ENCODE peak calls at places on chromosomes 1 and 21, in seven cellular contexts. H is mesenchymal stem cell, K is colonic mucosa, Q is A673, R is T1000, T is A549, A is amygdala. D is an unnamed sample.
A peak's percentile ranks its signal among the peaks of the same experiment; 100 is the strongest.

GRCh38 chr1:94069649-94070285 is 51.2 kb downstream of the ABCA4 start:
- DNase-seq in H (peak; percentile 74), K (no peak), Q (peak; percentile 80), R (peak; percentile 42), T (no peak), A (no peak), D (no peak)

GRCh38 chr1:38018864-38019343 is 6.4 kb downstream of the UTP11 start:
- DNase-seq in H (peak; percentile 61), K (no peak), Q (peak; percentile 70), R (no peak), T (no peak), A (no peak), D (no peak)

GRCh38 chr1:158939180-158939579 is 7.8 kb downstream of the PYHIN1 start:
- DNase-seq in H (no peak), K (no peak), Q (no peak), R (no peak), T (no peak), A (no peak), D (no peak)

GRCh38 chr1:172268237-172268636 is 152.2 kb upstream of the C1orf105 start:
- DNase-seq in H (no peak), K (no peak), Q (no peak), R (no peak), T (no peak), A (no peak), D (no peak)

GRCh38 chr1:3078421-3078820 is 9.4 kb downstream of the PRDM16 start:
- DNase-seq in H (no peak), K (no peak), Q (no peak), R (no peak), T (no peak), A (no peak), D (no peak)

GRCh38 chr21:19850157-19850556 is 1148.1 kb upstream of the NCAM2 start:
- DNase-seq in H (no peak), K (no peak), Q (no peak), R (no peak), T (no peak), A (no peak), D (no peak)

GRCh38 chr1:63004868-63005267 is 220.9 kb downstream of the ATG4C start:
- DNase-seq in H (no peak), K (no peak), Q (peak; percentile 30), R (no peak), T (peak; percentile 6), A (no peak), D (no peak)

GRCh38 chr1:69994261-69994660 is 211.1 kb downstream of the LRRC40 start:
- DNase-seq in H (peak; percentile 13), K (no peak), Q (peak; percentile 69), R (no peak), T (no peak), A (no peak), D (no peak)

GRCh38 chr1:102834688-102835320 is 273.5 kb downstream of the COL11A1 start:
- DNase-seq in H (peak; percentile 45), K (no peak), Q (no peak), R (no peak), T (no peak), A (no peak), D (no peak)

GRCh38 chr21:41133896-41134522 is 34.0 kb upstream of the BACE2 start:
- DNase-seq in H (peak; percentile 3), K (no peak), Q (peak; percentile 8), R (no peak), T (peak; percentile 47), A (no peak), D (no peak)

GRCh38 chr1:27887215-27888035 is 15.1 kb downstream of the THEMIS2 start:
- DNase-seq in H (no peak), K (no peak), Q (no peak), R (no peak), T (no peak), A (no peak), D (no peak)

GRCh38 chr1:75502776-75503175 is 108.1 kb downstream of the SLC44A5 start:
- DNase-seq in H (peak; percentile 57), K (no peak), Q (peak; percentile 9), R (no peak), T (no peak), A (no peak), D (no peak)

GRCh38 chr1:37817481-37817880 is 9.5 kb upstream of the YRDC start:
- DNase-seq in H (peak; percentile 60), K (no peak), Q (peak; percentile 20), R (no peak), T (no peak), A (no peak), D (peak; percentile 26)

GRCh38 chr1:99548924-99549605 is 96.8 kb upstream of the PALMD start:
- DNase-seq in H (peak; percentile 43), K (no peak), Q (peak; percentile 23), R (no peak), T (no peak), A (no peak), D (no peak)

GRCh38 chr1:58358311-58358710 is 188.2 kb downstream of the OMA1 start:
- DNase-seq in H (peak; percentile 30), K (no peak), Q (peak; percentile 35), R (peak; percentile 8), T (peak; percentile 7), A (no peak), D (no peak)

GRCh38 chr1:219906924-219907771 is 21.2 kb downstream of the SLC30A10 start:
- DNase-seq in H (no peak), K (no peak), Q (no peak), R (no peak), T (no peak), A (no peak), D (no peak)

GRCh38 chr1:216904457-216904856 is 181.2 kb upstream of the ESRRG start:
- DNase-seq in H (no peak), K (no peak), Q (no peak), R (no peak), T (no peak), A (no peak), D (no peak)

GRCh38 chr1:42955311-42956063 is 3.2 kb downstream of the SLC2A1 start:
- DNase-seq in H (no peak), K (no peak), Q (no peak), R (no peak), T (no peak), A (no peak), D (no peak)

GRCh38 chr1:59738152-59738551 is 76.6 kb upstream of the HOOK1 start:
- DNase-seq in H (no peak), K (no peak), Q (peak; percentile 17), R (no peak), T (no peak), A (no peak), D (no peak)

GRCh38 chr1:179325836-179326235 is 32.2 kb downstream of the SOAT1 start:
- DNase-seq in H (no peak), K (no peak), Q (no peak), R (no peak), T (no peak), A (no peak), D (no peak)

GRCh38 chr21:40531421-40531820 is 315.5 kb downstream of the DSCAM start:
- DNase-seq in H (no peak), K (no peak), Q (no peak), R (no peak), T (no peak), A (no peak), D (no peak)

GRCh38 chr1:58813361-58813760 is 29.5 kb upstream of the JUN start:
- DNase-seq in H (peak; percentile 50), K (no peak), Q (no peak), R (no peak), T (no peak), A (no peak), D (no peak)

GRCh38 chr1:151146416-151147131 is at the start of gene SEMA6C:
- DNase-seq in H (peak; percentile 92), K (peak; percentile 97), Q (peak; percentile 88), R (peak; percentile 95), T (peak; percentile 88), A (peak; percentile 69), D (peak; percentile 95)

GRCh38 chr1:155186266-155186954 is 12.8 kb downstream of the TRIM46 start:
- DNase-seq in H (no peak), K (peak; percentile 64), Q (no peak), R (no peak), T (no peak), A (no peak), D (peak; percentile 53)

GRCh38 chr21:31216206-31216605 is 127.9 kb downstream of the TIAM1 start:
- DNase-seq in H (peak; percentile 73), K (no peak), Q (no peak), R (no peak), T (no peak), A (no peak), D (no peak)

GRCh38 chr1:101122452-101123166 is 97.0 kb upstream of the DPH5 start:
- DNase-seq in H (no peak), K (no peak), Q (no peak), R (no peak), T (no peak), A (no peak), D (no peak)

GRCh38 chr1:156160744-156161181 is 7.4 kb downstream of the SEMA4A start:
- DNase-seq in H (peak; percentile 75), K (peak; percentile 81), Q (peak; percentile 92), R (peak; percentile 42), T (no peak), A (no peak), D (peak; percentile 80)

GRCh38 chr1:30446508-30446907 is 276.9 kb downstream of the MATN1 start:
- DNase-seq in H (no peak), K (no peak), Q (no peak), R (no peak), T (no peak), A (no peak), D (no peak)

GRCh38 chr1:221045842-221046831 is 166.9 kb downstream of the HLX start:
- DNase-seq in H (peak; percentile 78), K (no peak), Q (no peak), R (no peak), T (no peak), A (no peak), D (no peak)

GRCh38 chr1:218361298-218362065 is 16.3 kb downstream of the TGFB2 start:
- DNase-seq in H (peak; percentile 73), K (no peak), Q (peak; percentile 69), R (no peak), T (no peak), A (no peak), D (no peak)

GRCh38 chr1:234722267-234722704 is 112.3 kb upstream of the IRF2BP2 start:
- DNase-seq in H (no peak), K (no peak), Q (no peak), R (no peak), T (no peak), A (no peak), D (no peak)

GRCh38 chr21:34770581-34770980 is 101.8 kb downstream of the CLIC6 start:
- DNase-seq in H (no peak), K (no peak), Q (no peak), R (no peak), T (no peak), A (no peak), D (no peak)

GRCh38 chr1:89688607-89689006 is 55.7 kb downstream of the LRRC8C start:
- DNase-seq in H (no peak), K (no peak), Q (no peak), R (no peak), T (no peak), A (no peak), D (no peak)

GRCh38 chr1:203051841-203052324 is 25.6 kb downstream of the PPFIA4 start:
- DNase-seq in H (no peak), K (no peak), Q (peak; percentile 26), R (no peak), T (no peak), A (no peak), D (no peak)

GRCh38 chr21:33815153-33815707 is 100.4 kb downstream of the ATP5PO start:
- DNase-seq in H (peak; percentile 16), K (peak; percentile 27), Q (no peak), R (no peak), T (no peak), A (no peak), D (no peak)

GRCh38 chr1:212920246-212920645 is 30.1 kb upstream of the VASH2 start:
- DNase-seq in H (no peak), K (no peak), Q (no peak), R (no peak), T (no peak), A (no peak), D (no peak)

GRCh38 chr1:68049941-68050878 is at the start of gene DIRAS3:
- DNase-seq in H (peak; percentile 42), K (peak; percentile 20), Q (no peak), R (no peak), T (peak; percentile 21), A (no peak), D (no peak)

D was measured in mucosa of descending colon.